ENCODE peak calls at places on chromosomes 1 and 21, in five cellular contexts. One of them, this sample, is unnamed.

GRCh38 chr1:112637257-112638108 is 17.9 kb downstream of the CAPZA1 start:
- DNase-seq in foreskin keratinocyte: no peak
- DNase-seq in neural progenitor cell: no peak
- DNase-seq in mesendoderm: peak
- DNase-seq in A549: peak
- DNase-seq in this sample: peak

GRCh38 chr1:17545354-17545753 is 5.9 kb downstream of the ARHGEF10L start:
- DNase-seq in foreskin keratinocyte: no peak
- DNase-seq in neural progenitor cell: no peak
- DNase-seq in mesendoderm: no peak
- DNase-seq in A549: peak
- DNase-seq in this sample: no peak

GRCh38 chr1:99475991-99476532 is 169.9 kb upstream of the PALMD start:
- DNase-seq in foreskin keratinocyte: no peak
- DNase-seq in neural progenitor cell: no peak
- DNase-seq in mesendoderm: no peak
- DNase-seq in A549: no peak
- DNase-seq in this sample: no peak

GRCh38 chr1:246597340-246597739 is 31.1 kb downstream of the CNST start:
- DNase-seq in foreskin keratinocyte: peak
- DNase-seq in neural progenitor cell: no peak
- DNase-seq in mesendoderm: peak
- DNase-seq in A549: peak
- DNase-seq in this sample: peak

GRCh38 chr1:110893908-110894490 is 21.1 kb downstream of the CD53 start:
- DNase-seq in foreskin keratinocyte: no peak
- DNase-seq in neural progenitor cell: no peak
- DNase-seq in mesendoderm: no peak
- DNase-seq in A549: no peak
- DNase-seq in this sample: no peak

GRCh38 chr1:16119926-16120325 is 35.9 kb downstream of the EPHA2 start:
- DNase-seq in foreskin keratinocyte: no peak
- DNase-seq in neural progenitor cell: no peak
- DNase-seq in mesendoderm: no peak
- DNase-seq in A549: no peak
- DNase-seq in this sample: no peak

GRCh38 chr1:107750364-107750959 is 214.5 kb downstream of the VAV3 start:
- DNase-seq in foreskin keratinocyte: peak
- DNase-seq in neural progenitor cell: peak
- DNase-seq in mesendoderm: peak
- DNase-seq in A549: peak
- DNase-seq in this sample: peak

GRCh38 chr1:99731384-99731783 is 35.1 kb downstream of the FRRS1 start:
- DNase-seq in foreskin keratinocyte: peak
- DNase-seq in neural progenitor cell: no peak
- DNase-seq in mesendoderm: no peak
- DNase-seq in A549: no peak
- DNase-seq in this sample: no peak

GRCh38 chr1:25037174-25038074 is 107.3 kb upstream of the RUNX3 start:
- DNase-seq in foreskin keratinocyte: no peak
- DNase-seq in neural progenitor cell: peak
- DNase-seq in mesendoderm: peak
- DNase-seq in A549: peak
- DNase-seq in this sample: no peak

GRCh38 chr1:201396859-201397464 is 2.2 kb downstream of the LAD1 start:
- DNase-seq in foreskin keratinocyte: peak
- DNase-seq in neural progenitor cell: no peak
- DNase-seq in mesendoderm: no peak
- DNase-seq in A549: peak
- DNase-seq in this sample: peak

GRCh38 chr21:32301596-32301995 is 2.9 kb downstream of the MRAP start:
- DNase-seq in foreskin keratinocyte: no peak
- DNase-seq in neural progenitor cell: no peak
- DNase-seq in mesendoderm: no peak
- DNase-seq in A549: no peak
- DNase-seq in this sample: no peak

GRCh38 chr1:100441651-100442050 is 89.3 kb downstream of the CDC14A start:
- DNase-seq in foreskin keratinocyte: no peak
- DNase-seq in neural progenitor cell: no peak
- DNase-seq in mesendoderm: no peak
- DNase-seq in A549: no peak
- DNase-seq in this sample: no peak

GRCh38 chr1:95614197-95614596 is 380.2 kb downstream of the RWDD3 start:
- DNase-seq in foreskin keratinocyte: no peak
- DNase-seq in neural progenitor cell: no peak
- DNase-seq in mesendoderm: no peak
- DNase-seq in A549: no peak
- DNase-seq in this sample: no peak

GRCh38 chr1:93749894-93750301 is 68.3 kb upstream of the BCAR3 start:
- DNase-seq in foreskin keratinocyte: no peak
- DNase-seq in neural progenitor cell: peak
- DNase-seq in mesendoderm: peak
- DNase-seq in A549: peak
- DNase-seq in this sample: no peak

GRCh38 chr1:227886503-227886961 is 61.2 kb downstream of the WNT9A start:
- DNase-seq in foreskin keratinocyte: no peak
- DNase-seq in neural progenitor cell: no peak
- DNase-seq in mesendoderm: no peak
- DNase-seq in A549: no peak
- DNase-seq in this sample: no peak

GRCh38 chr1:145947551-145947950 is 10.3 kb downstream of the LIX1L start:
- DNase-seq in foreskin keratinocyte: no peak
- DNase-seq in neural progenitor cell: no peak
- DNase-seq in mesendoderm: peak
- DNase-seq in A549: no peak
- DNase-seq in this sample: no peak

GRCh38 chr1:211912064-211912463 is 81.5 kb upstream of the LPGAT1 start:
- DNase-seq in foreskin keratinocyte: no peak
- DNase-seq in neural progenitor cell: no peak
- DNase-seq in mesendoderm: no peak
- DNase-seq in A549: peak
- DNase-seq in this sample: no peak

GRCh38 chr1:143611159-143611558 is 360.6 kb downstream of the FAM72C start:
- DNase-seq in foreskin keratinocyte: no peak
- DNase-seq in neural progenitor cell: no peak
- DNase-seq in mesendoderm: peak
- DNase-seq in A549: peak
- DNase-seq in this sample: no peak

GRCh38 chr1:71908313-71908712 is 374.0 kb downstream of the NEGR1 start:
- DNase-seq in foreskin keratinocyte: no peak
- DNase-seq in neural progenitor cell: no peak
- DNase-seq in mesendoderm: no peak
- DNase-seq in A549: no peak
- DNase-seq in this sample: no peak

GRCh38 chr1:65459397-65459768 is 38.9 kb downstream of the LEPR start:
- DNase-seq in foreskin keratinocyte: peak
- DNase-seq in neural progenitor cell: peak
- DNase-seq in mesendoderm: peak
- DNase-seq in A549: peak
- DNase-seq in this sample: no peak

GRCh38 chr1:200146100-200146499 is 118.6 kb downstream of the NR5A2 start:
- DNase-seq in foreskin keratinocyte: no peak
- DNase-seq in neural progenitor cell: no peak
- DNase-seq in mesendoderm: no peak
- DNase-seq in A549: no peak
- DNase-seq in this sample: no peak

GRCh38 chr1:109931189-109931672 is 20.6 kb downstream of the CSF1 start:
- DNase-seq in foreskin keratinocyte: no peak
- DNase-seq in neural progenitor cell: peak
- DNase-seq in mesendoderm: peak
- DNase-seq in A549: peak
- DNase-seq in this sample: no peak

GRCh38 chr1:4172659-4173599 is 272.9 kb upstream of the C1orf174 start:
- DNase-seq in foreskin keratinocyte: no peak
- DNase-seq in neural progenitor cell: peak
- DNase-seq in mesendoderm: peak
- DNase-seq in A549: peak
- DNase-seq in this sample: no peak

GRCh38 chr1:97252076-97252475 is 530.5 kb downstream of the PTBP2 start:
- DNase-seq in foreskin keratinocyte: peak
- DNase-seq in neural progenitor cell: no peak
- DNase-seq in mesendoderm: no peak
- DNase-seq in A549: peak
- DNase-seq in this sample: peak

GRCh38 chr1:173477286-173478098 is at the start of gene PRDX6:
- DNase-seq in foreskin keratinocyte: peak
- DNase-seq in neural progenitor cell: no peak
- DNase-seq in mesendoderm: no peak
- DNase-seq in A549: no peak
- DNase-seq in this sample: no peak

GRCh38 chr1:51410568-51411460 is 80.5 kb upstream of the TTC39A start:
- DNase-seq in foreskin keratinocyte: no peak
- DNase-seq in neural progenitor cell: peak
- DNase-seq in mesendoderm: peak
- DNase-seq in A549: no peak
- DNase-seq in this sample: no peak

GRCh38 chr1:17167041-17167782 is 37.7 kb upstream of the PADI1 start:
- DNase-seq in foreskin keratinocyte: no peak
- DNase-seq in neural progenitor cell: no peak
- DNase-seq in mesendoderm: peak
- DNase-seq in A549: peak
- DNase-seq in this sample: no peak

GRCh38 chr21:44540741-44541288 is 820 bp upstream of the KRTAP10-1 start:
- DNase-seq in foreskin keratinocyte: no peak
- DNase-seq in neural progenitor cell: no peak
- DNase-seq in mesendoderm: no peak
- DNase-seq in A549: no peak
- DNase-seq in this sample: no peak

GRCh38 chr21:31929548-31929947 is 56.7 kb downstream of the HUNK start:
- DNase-seq in foreskin keratinocyte: no peak
- DNase-seq in neural progenitor cell: peak
- DNase-seq in mesendoderm: no peak
- DNase-seq in A549: no peak
- DNase-seq in this sample: no peak

GRCh38 chr1:180841460-180841859 is 71.2 kb upstream of the KIAA1614 start:
- DNase-seq in foreskin keratinocyte: no peak
- DNase-seq in neural progenitor cell: no peak
- DNase-seq in mesendoderm: no peak
- DNase-seq in A549: no peak
- DNase-seq in this sample: no peak

GRCh38 chr1:8315573-8316475 is 2.1 kb upstream of the SLC45A1 start:
- DNase-seq in foreskin keratinocyte: no peak
- DNase-seq in neural progenitor cell: peak
- DNase-seq in mesendoderm: peak
- DNase-seq in A549: peak
- DNase-seq in this sample: no peak

GRCh38 chr21:46412521-46413364 is 45.9 kb upstream of the DIP2A start:
- DNase-seq in foreskin keratinocyte: no peak
- DNase-seq in neural progenitor cell: no peak
- DNase-seq in mesendoderm: no peak
- DNase-seq in A549: no peak
- DNase-seq in this sample: no peak

GRCh38 chr1:91730781-91731732 is 154.9 kb downstream of the TGFBR3 start:
- DNase-seq in foreskin keratinocyte: peak
- DNase-seq in neural progenitor cell: peak
- DNase-seq in mesendoderm: no peak
- DNase-seq in A549: peak
- DNase-seq in this sample: peak

DNA sequence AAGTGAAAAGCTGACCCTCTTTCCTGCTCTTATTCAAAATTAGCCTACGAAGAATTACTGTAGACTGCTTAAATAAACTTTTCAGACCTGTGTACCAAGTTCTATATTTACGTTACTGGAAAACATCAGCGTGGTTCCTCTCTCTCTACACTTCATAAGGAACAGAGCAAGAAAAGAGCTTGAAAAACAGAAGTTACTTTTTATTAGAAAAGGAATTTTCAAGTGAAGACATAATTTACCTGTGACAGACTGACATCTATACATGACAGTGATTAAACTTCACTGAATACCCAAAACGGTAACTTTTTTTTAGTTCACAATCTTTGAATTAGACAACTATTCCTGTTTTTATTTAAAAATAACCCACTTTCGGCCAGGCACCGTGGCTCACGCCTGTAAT is 2.7 kb downstream of the ENAH start:
- DNase-seq in foreskin keratinocyte: no peak
- DNase-seq in neural progenitor cell: no peak
- DNase-seq in mesendoderm: no peak
- DNase-seq in A549: no peak
- DNase-seq in this sample: no peak
- H3K27ac ChIP-seq in foreskin keratinocyte: no peak
- H3K27ac ChIP-seq in neural progenitor cell: no peak
- H3K27ac ChIP-seq in mesendoderm: no peak
- H3K27ac ChIP-seq in A549: peak
- H3K27ac ChIP-seq in this sample: no peak

GRCh38 chr1:161197560-161198205 is 1.2 kb downstream of the ADAMTS4 start:
- DNase-seq in foreskin keratinocyte: no peak
- DNase-seq in neural progenitor cell: no peak
- DNase-seq in mesendoderm: no peak
- DNase-seq in A549: no peak
- DNase-seq in this sample: no peak
- H3K27ac ChIP-seq in foreskin keratinocyte: no peak
- H3K27ac ChIP-seq in neural progenitor cell: peak
- H3K27ac ChIP-seq in mesendoderm: no peak
- H3K27ac ChIP-seq in A549: no peak
- H3K27ac ChIP-seq in this sample: no peak

DNA sequence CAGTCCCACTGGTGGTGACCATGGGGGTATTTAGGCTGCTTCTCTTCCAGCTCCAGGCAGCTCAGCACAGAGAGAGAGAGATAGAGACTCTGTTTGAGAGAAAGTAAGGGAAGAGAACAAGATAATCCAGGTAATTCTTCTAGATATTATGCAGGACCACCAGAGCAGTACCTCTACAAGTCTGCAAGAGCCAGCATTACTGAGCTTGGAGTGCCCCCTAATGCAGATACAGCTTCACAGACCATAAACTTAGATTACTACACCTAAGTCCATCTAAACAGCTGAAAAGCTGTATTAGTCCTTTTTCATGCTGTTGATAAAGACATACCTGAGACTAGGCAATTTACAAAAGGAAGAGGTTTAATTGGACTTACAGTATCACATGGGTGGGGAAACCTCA is 570.3 kb downstream of the LRRIQ3 start:
- DNase-seq in foreskin keratinocyte: no peak
- DNase-seq in neural progenitor cell: peak
- DNase-seq in mesendoderm: peak
- DNase-seq in A549: no peak
- DNase-seq in this sample: no peak
- H3K27ac ChIP-seq in foreskin keratinocyte: no peak
- H3K27ac ChIP-seq in neural progenitor cell: no peak
- H3K27ac ChIP-seq in mesendoderm: no peak
- H3K27ac ChIP-seq in A549: no peak
- H3K27ac ChIP-seq in this sample: no peak

DNA sequence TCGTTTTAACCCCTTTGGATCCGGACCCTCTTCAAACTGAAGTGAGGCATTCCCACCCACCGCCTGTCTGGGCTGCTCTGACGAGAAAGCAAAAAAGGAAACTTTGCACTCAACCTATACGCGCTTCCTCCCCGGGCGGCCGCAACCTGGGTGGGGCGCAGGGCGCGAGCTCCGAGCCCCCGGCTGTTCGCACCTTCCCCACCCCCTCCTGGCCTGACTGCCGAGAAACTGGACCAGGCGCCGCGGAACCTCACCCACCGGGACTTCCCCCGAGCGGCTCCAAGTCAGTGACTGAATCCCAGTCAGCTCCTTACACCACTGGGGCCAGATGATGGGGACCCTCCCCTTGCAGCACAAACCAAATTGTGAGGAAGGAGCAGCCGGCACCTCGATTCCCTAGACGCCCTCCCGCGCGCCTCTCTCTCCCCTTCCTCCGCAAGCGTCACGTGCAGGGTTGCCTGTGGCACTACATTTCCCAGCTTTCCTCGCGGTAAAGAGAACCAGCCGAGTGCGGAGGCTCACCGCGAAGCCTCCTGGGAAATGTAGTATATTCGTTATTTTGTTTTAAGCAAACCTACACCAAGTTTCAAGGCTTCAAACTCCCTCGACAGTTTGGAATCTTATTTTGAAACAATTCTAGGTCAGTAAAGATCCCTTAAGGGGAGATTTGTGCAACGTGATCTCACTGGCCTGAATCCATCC is at the start of gene RAB29:
- DNase-seq in foreskin keratinocyte: peak
- DNase-seq in neural progenitor cell: peak
- DNase-seq in mesendoderm: peak
- DNase-seq in A549: peak
- DNase-seq in this sample: no peak
- H3K27ac ChIP-seq in foreskin keratinocyte: peak
- H3K27ac ChIP-seq in neural progenitor cell: no peak
- H3K27ac ChIP-seq in mesendoderm: no peak
- H3K27ac ChIP-seq in A549: peak
- H3K27ac ChIP-seq in this sample: peak